ENCODE peak calls at places on chromosomes 12 and 14, in four cellular contexts. G, D, K and J are unnamed samples.

GRCh38 chr14:22653012-22653621 is 9.0 kb upstream of the OR6J1 start:
- DNase-seq in G (peak; percentile 47), K (peak; percentile 86), D (peak; percentile 83), J (peak; percentile 86)

GRCh38 chr14:26730929-26731618 is 133.2 kb upstream of the NOVA1 start:
- DNase-seq in G (peak; percentile 12), D (peak; percentile 24), K (no peak), J (peak; percentile 61)

GRCh38 chr14:23483216-23483854 is 13.8 kb downstream of the NGDN start:
- DNase-seq in G (peak; percentile 43), K (peak; percentile 69), D (peak; percentile 40), J (peak; percentile 87)

GRCh38 chr12:123085730-123086487 is 65.0 kb downstream of the PITPNM2 start:
- DNase-seq in D (peak; percentile 90), G (no peak), K (peak; percentile 68), J (no peak)

GRCh38 chr12:106766393-106766826 is 8.1 kb upstream of the RIC8B start:
- DNase-seq in D (no peak), K (no peak), G (no peak), J (no peak)

GRCh38 chr12:19131020-19131431 is 1.5 kb downstream of the PLEKHA5 start:
- DNase-seq in K (peak; percentile 41), G (peak; percentile 28), D (peak; percentile 33), J (peak; percentile 29)

GRCh38 chr12:89706551-89707348 is 1.9 kb downstream of the ATP2B1 start:
- DNase-seq in D (peak; percentile 50), K (no peak), G (no peak), J (no peak)

GRCh38 chr14:105059035-105059916 is 6.0 kb downstream of the GPR132 start:
- DNase-seq in K (no peak), G (no peak), D (no peak), J (peak; percentile 46)

GRCh38 chr14:23494223-23494622 is 24.7 kb downstream of the NGDN start:
- DNase-seq in D (no peak), G (no peak), K (peak; percentile 57), J (peak; percentile 44)

GRCh38 chr12:57242691-57243454 is 8.1 kb downstream of the STAC3 start:
- DNase-seq in D (peak; percentile 82), G (peak; percentile 76), K (peak; percentile 38), J (peak; percentile 97)

GRCh38 chr12:124033859-124034258 is 60.8 kb downstream of the ZNF664 start:
- DNase-seq in K (no peak), G (no peak), D (no peak), J (no peak)

GRCh38 chr12:14327717-14328116 is 37.8 kb upstream of the ATF7IP start:
- DNase-seq in D (no peak), K (no peak), G (no peak), J (no peak)

GRCh38 chr12:98870521-98870920 is 225.4 kb downstream of the APAF1 start:
- DNase-seq in K (no peak), G (no peak), D (no peak), J (no peak)

GRCh38 chr14:105884808-105885281 is 358.5 kb downstream of the TMEM121 start:
- DNase-seq in G (no peak), D (no peak), K (no peak), J (no peak)

GRCh38 chr14:97178781-97179180 is 381.6 kb downstream of the VRK1 start:
- DNase-seq in G (no peak), D (no peak), K (no peak), J (no peak)

GRCh38 chr14:70188292-70188607 is 501 bp downstream of the SLC8A3 start:
- DNase-seq in K (no peak), D (no peak), G (no peak), J (no peak)

DNA sequence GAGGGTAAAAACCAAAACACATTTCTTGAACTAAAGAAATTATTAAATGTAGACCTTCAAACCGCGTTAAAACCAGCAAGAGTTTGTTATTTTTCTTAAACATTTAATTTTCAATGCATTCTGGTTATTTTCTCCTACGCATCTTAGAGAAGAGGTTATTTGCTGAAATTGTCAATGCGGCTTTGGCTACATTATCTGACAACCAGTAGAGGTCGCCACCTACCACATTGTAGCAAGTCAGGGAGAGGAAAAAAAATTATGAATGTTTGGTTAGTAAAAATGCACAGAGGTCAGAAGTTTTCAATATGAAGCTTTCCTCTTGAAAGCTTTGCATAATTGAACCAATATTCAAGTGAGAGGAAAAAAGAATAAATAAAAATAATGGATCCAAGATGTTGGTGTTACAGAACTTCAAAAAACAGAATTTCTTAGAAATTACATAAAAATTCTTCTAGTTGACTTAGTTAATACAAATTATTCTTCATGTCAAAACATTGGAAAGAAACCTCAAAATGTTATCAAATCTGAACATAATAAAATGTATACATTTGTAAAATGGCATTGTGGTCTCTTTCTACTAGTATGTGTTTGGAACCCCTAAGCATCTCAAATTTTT is 159.4 kb upstream of the TMTC2 start:
- DNase-seq in D (peak; percentile 75), G (peak; percentile 17), K (peak; percentile 46), J (peak; percentile 16)
- TF ChIP-seq USF2 in D (no peak), G (no peak), K (no peak), J (no peak)

GRCh38 chr12:26787125-26787495 is 45.9 kb downstream of the ITPR2 start:
- DNase-seq in K (no peak), D (no peak), G (no peak), J (no peak)
- TF ChIP-seq NR3C1 in K (no peak), D (no peak), G (no peak), J (no peak)

GRCh38 chr12:127559349-127560040 is 707.5 kb upstream of the TMEM132C start:
- DNase-seq in D (peak; percentile 54), K (no peak), G (peak; percentile 11), J (peak; percentile 57)
- TF ChIP-seq USF2 in D (no peak), K (no peak), G (peak; percentile 39), J (peak; percentile 68)

GRCh38 chr12:40586823-40587222 is 105.4 kb upstream of the CNTN1 start:
- DNase-seq in D (no peak), K (no peak), G (no peak), J (no peak)
- TF ChIP-seq NR3C1 in D (no peak), K (no peak), G (no peak), J (no peak)

GRCh38 chr12:5654019-5654418 is 222.1 kb downstream of the NTF3 start:
- DNase-seq in K (no peak), G (no peak), D (no peak), J (no peak)

GRCh38 chr12:5650804-5651461 is 219.0 kb downstream of the NTF3 start:
- DNase-seq in K (no peak), G (no peak), D (no peak), J (no peak)

GRCh38 chr12:5648692-5649338 is 216.9 kb downstream of the NTF3 start:
- DNase-seq in K (peak; percentile 27), G (peak; percentile 11), D (peak; percentile 35), J (peak; percentile 48)
- TF ChIP-seq USF2 in K (no peak), G (no peak), D (no peak), J (no peak)

DNA sequence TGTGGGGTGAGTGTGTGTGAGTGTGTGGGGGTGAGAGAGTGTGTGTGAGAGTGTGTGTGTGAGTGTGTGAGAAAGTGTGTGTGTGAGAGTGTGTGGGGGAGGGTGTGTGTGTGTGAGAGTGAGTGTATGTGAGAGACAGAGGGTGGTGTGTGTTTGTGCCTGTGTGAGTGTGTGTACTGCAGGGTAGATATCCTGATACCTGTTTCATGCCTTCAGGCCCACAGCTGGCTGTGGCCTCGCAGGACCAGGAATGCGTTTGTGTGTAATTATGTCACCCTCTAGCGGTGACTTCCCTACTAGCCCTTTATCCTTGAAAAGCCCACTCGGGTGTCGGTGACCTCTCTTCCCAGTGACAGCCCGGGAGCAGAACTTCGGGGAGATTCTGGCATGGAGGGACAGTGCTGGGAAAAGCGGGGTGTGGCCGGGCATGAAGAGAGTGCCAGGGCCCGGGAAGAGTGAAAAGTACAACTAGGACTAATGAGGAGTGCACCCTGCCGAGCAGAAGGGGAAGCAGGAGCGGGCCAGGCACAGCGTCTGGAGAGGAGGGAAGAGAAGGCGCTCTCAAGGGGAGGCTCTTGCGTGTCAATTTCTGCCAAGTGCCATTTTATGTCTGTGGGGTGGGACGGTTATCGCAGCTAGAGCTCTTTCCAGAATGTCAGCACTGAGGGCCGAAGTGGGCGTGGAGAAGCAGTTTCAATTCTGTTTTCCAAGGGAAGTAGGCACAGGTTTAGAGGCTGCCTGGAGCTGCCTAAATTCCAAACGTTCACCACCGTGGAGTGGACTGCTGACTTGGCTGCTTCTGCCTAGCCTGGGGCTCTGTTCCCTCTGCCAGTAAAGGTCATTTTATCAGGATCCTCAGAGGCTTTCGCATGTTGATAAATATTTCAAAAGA is 11.0 kb upstream of the FBXL14 start:
- DNase-seq in K (peak; percentile 70), D (peak; percentile 88), G (peak; percentile 70), J (peak; percentile 48)
- TF ChIP-seq NR3C1 in K (no peak), D (no peak), G (no peak), J (no peak)